ENCODE peak calls at places on chromosomes 13 and 19, in five cellular contexts. Y is stomach, I is prostate gland, J is HCT116, A is transverse colon. F is an unnamed sample. For H3K36me3, the result is how much of the 10 kb centered on the place peaks cover.

GRCh38 chr19:55216461-55217198 is 7.3 kb upstream of the PTPRH start:
- DNase-seq in J (peak), I (peak), Y (peak), A (peak), F (peak)

GRCh38 chr19:12666305-12667048 is at the start of the genes MAN2B1 and WDR83:
- DNase-seq in A (peak), J (no peak), Y (peak), I (peak), F (peak)

GRCh38 chr13:23695711-23696512 is 125.7 kb downstream of the TNFRSF19 start:
- DNase-seq in I (no peak), Y (no peak), A (no peak), J (no peak), F (no peak)

GRCh38 chr13:33578786-33579185 is 239.2 kb upstream of the RFC3 start:
- DNase-seq in A (no peak), J (no peak), Y (no peak), I (no peak), F (no peak)

GRCh38 chr13:60379837-60380236 is 17.2 kb upstream of the TDRD3 start:
- DNase-seq in A (no peak), J (no peak), I (no peak), Y (no peak), F (no peak)

GRCh38 chr13:32191452-32191998 is 123.6 kb downstream of the ZAR1L start:
- DNase-seq in Y (no peak), A (no peak), J (no peak), I (no peak), F (no peak)

GRCh38 chr19:6062274-6062673 is 48.0 kb downstream of the RFX2 start:
- DNase-seq in Y (peak), A (peak), I (no peak), J (no peak), F (peak)

GRCh38 chr19:45470147-45471081 is 2.6 kb downstream of the FOSB start:
- DNase-seq in A (peak), Y (no peak), J (no peak), I (no peak), F (peak)

GRCh38 chr13:37648604-37649003 is 50.0 kb upstream of the POSTN start:
- DNase-seq in Y (no peak), J (no peak), I (no peak), A (no peak), F (no peak)

GRCh38 chr13:21466527-21466926 is 7.4 kb upstream of the ZDHHC20 start:
- DNase-seq in J (no peak), Y (peak), A (no peak), I (no peak), F (no peak)

GRCh38 chr13:100976993-100977392 is 302.4 kb upstream of the TMTC4 start:
- DNase-seq in A (no peak), I (no peak), J (no peak), Y (no peak), F (no peak)

GRCh38 chr13:20182231-20182846 is 10.4 kb downstream of the GJB2 start:
- DNase-seq in Y (peak), I (no peak), A (no peak), J (peak), F (no peak)

GRCh38 chr19:48836089-48837017 is at the start of gene HSD17B14:
- DNase-seq in I (no peak), J (no peak), Y (no peak), A (peak), F (peak)

GRCh38 chr19:38583219-38583984 is 34.4 kb downstream of the MAP4K1 start:
- DNase-seq in J (no peak), A (peak), Y (no peak), I (no peak), F (no peak)

GRCh38 chr13:68608147-68608546 is 1378.0 kb upstream of the PCDH9 start:
- DNase-seq in A (no peak), J (no peak), Y (no peak), I (no peak), F (no peak)

GRCh38 chr13:97395437-97396136 is 38.4 kb upstream of the RAP2A start:
- DNase-seq in J (no peak), A (no peak), Y (no peak), I (no peak), F (no peak)

GRCh38 chr19:3324405-3324856 is 42.0 kb upstream of the NFIC start:
- DNase-seq in Y (peak), I (peak), A (peak), J (peak), F (no peak)

GRCh38 chr19:56105090-56105701 is 15.9 kb downstream of the ZNF787 start:
- DNase-seq in Y (peak), I (peak), A (peak), J (peak), F (no peak)

GRCh38 chr19:34336781-34337271 is 28.2 kb upstream of the GPI start:
- DNase-seq in I (no peak), Y (no peak), A (no peak), J (peak), F (no peak)
- H3K36me3 ChIP-seq in I (under half), Y (half or more), A (under half), J (under half), F (half or more)

GRCh38 chr19:42292963-42293362 is 9.0 kb upstream of the PRR19 start:
- DNase-seq in A (no peak), I (no peak), J (no peak), Y (no peak), F (no peak)
- TF ChIP-seq POLR2A in A (no peak), I (no peak), J (no peak), Y (no peak), F (no peak)

GRCh38 chr13:69951412-69951811 is 156.2 kb upstream of the ATXN8OS start:
- DNase-seq in A (no peak), J (no peak), I (no peak), Y (no peak), F (no peak)

GRCh38 chr13:69959041-69959440 is 148.6 kb upstream of the ATXN8OS start:
- DNase-seq in J (no peak), Y (no peak), A (no peak), I (no peak), F (no peak)

DNA sequence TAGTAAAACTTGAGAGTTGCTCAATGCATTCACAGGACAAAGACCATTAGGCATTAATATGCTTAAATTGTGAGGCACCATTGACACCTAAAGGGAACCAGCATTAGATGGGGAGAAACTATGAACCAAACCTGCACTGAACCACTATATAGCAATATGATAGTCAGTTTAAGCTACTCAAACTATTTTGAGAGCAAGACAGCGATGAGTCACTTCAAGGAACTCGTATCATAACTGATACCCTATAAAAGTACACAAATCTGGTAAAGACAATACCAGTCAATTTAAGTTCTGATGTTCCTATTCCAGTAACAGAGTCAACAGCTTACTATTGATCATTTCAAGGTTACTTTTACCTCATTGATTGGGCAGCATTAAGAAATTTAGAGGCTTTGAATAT is 151.3 kb upstream of the ATXN8OS start:
- DNase-seq in I (no peak), Y (no peak), A (no peak), J (no peak), F (no peak)
- TF ChIP-seq POLR2AphosphoS5 in I (no peak), Y (no peak), A (no peak), J (no peak), F (no peak)

GRCh38 chr19:44066305-44066704 is 5.7 kb upstream of the ZNF284 start:
- DNase-seq in J (no peak), A (no peak), I (no peak), Y (no peak), F (no peak)
- H3K36me3 ChIP-seq in J (under half), A (half or more), I (under half), Y (half or more), F (half or more)

F was measured in suprapubic skin.